ENCODE peak calls at places on chromosome 9, in six cellular contexts. One of them, this sample, is unnamed. For H3K36me3, the result is how much of the 10 kb centered on the place peaks cover.

GRCh38 chr9:130195638-130196037 is 23.4 kb downstream of the NCS1 start:
- DNase-seq in neuronal stem cell: no peak
- DNase-seq in CD4-positive, alpha-beta memory T cell: no peak
- DNase-seq in breast epithelium: no peak
- DNase-seq in CD4-positive, CD25-positive, alpha-beta regulatory T cell: no peak
- DNase-seq in lower lobe of right lung: no peak
- DNase-seq in this sample: no peak

GRCh38 chr9:8431505-8431904 is 631.9 kb upstream of the DMAC1 start:
- DNase-seq in breast epithelium: no peak
- DNase-seq in CD4-positive, CD25-positive, alpha-beta regulatory T cell: no peak
- DNase-seq in CD4-positive, alpha-beta memory T cell: no peak
- DNase-seq in neuronal stem cell: no peak
- DNase-seq in lower lobe of right lung: no peak
- DNase-seq in this sample: no peak

GRCh38 chr9:136170291-136170901 is 34.5 kb downstream of the LHX3 start:
- DNase-seq in lower lobe of right lung: no peak
- DNase-seq in CD4-positive, alpha-beta memory T cell: peak
- DNase-seq in CD4-positive, CD25-positive, alpha-beta regulatory T cell: peak
- DNase-seq in neuronal stem cell: no peak
- DNase-seq in breast epithelium: no peak
- DNase-seq in this sample: peak

GRCh38 chr9:1050125-1050895 is at the start of gene DMRT2:
- DNase-seq in CD4-positive, CD25-positive, alpha-beta regulatory T cell: no peak
- DNase-seq in neuronal stem cell: peak
- DNase-seq in breast epithelium: peak
- DNase-seq in CD4-positive, alpha-beta memory T cell: no peak
- DNase-seq in lower lobe of right lung: peak
- DNase-seq in this sample: peak

GRCh38 chr9:100473271-100474081 is 527 bp downstream of the TMEFF1 start:
- DNase-seq in lower lobe of right lung: no peak
- DNase-seq in neuronal stem cell: peak
- DNase-seq in breast epithelium: no peak
- DNase-seq in CD4-positive, alpha-beta memory T cell: peak
- DNase-seq in CD4-positive, CD25-positive, alpha-beta regulatory T cell: no peak
- DNase-seq in this sample: peak

GRCh38 chr9:4197548-4197947 is 102.3 kb downstream of the GLIS3 start:
- DNase-seq in breast epithelium: no peak
- DNase-seq in lower lobe of right lung: no peak
- DNase-seq in neuronal stem cell: no peak
- DNase-seq in CD4-positive, alpha-beta memory T cell: no peak
- DNase-seq in CD4-positive, CD25-positive, alpha-beta regulatory T cell: no peak
- DNase-seq in this sample: no peak

GRCh38 chr9:107491081-107492053 is 1.8 kb upstream of the KLF4 start:
- DNase-seq in CD4-positive, alpha-beta memory T cell: no peak
- DNase-seq in breast epithelium: no peak
- DNase-seq in CD4-positive, CD25-positive, alpha-beta regulatory T cell: no peak
- DNase-seq in lower lobe of right lung: peak
- DNase-seq in neuronal stem cell: no peak
- DNase-seq in this sample: peak

GRCh38 chr9:79572891-79573696 is 1.3 kb downstream of the TLE4 start:
- DNase-seq in breast epithelium: peak
- DNase-seq in lower lobe of right lung: peak
- DNase-seq in CD4-positive, CD25-positive, alpha-beta regulatory T cell: peak
- DNase-seq in neuronal stem cell: no peak
- DNase-seq in CD4-positive, alpha-beta memory T cell: peak
- DNase-seq in this sample: peak

GRCh38 chr9:36892279-36892678 is 141.8 kb downstream of the PAX5 start:
- DNase-seq in breast epithelium: no peak
- DNase-seq in lower lobe of right lung: no peak
- DNase-seq in CD4-positive, CD25-positive, alpha-beta regulatory T cell: no peak
- DNase-seq in CD4-positive, alpha-beta memory T cell: no peak
- DNase-seq in neuronal stem cell: no peak
- DNase-seq in this sample: no peak

GRCh38 chr9:130974697-130975096 is 34.3 kb upstream of the LAMC3 start:
- DNase-seq in CD4-positive, CD25-positive, alpha-beta regulatory T cell: no peak
- DNase-seq in neuronal stem cell: no peak
- DNase-seq in lower lobe of right lung: no peak
- DNase-seq in CD4-positive, alpha-beta memory T cell: no peak
- DNase-seq in breast epithelium: no peak
- DNase-seq in this sample: no peak

GRCh38 chr9:93033541-93033940 is 25.0 kb upstream of the SUSD3 start:
- DNase-seq in CD4-positive, alpha-beta memory T cell: no peak
- DNase-seq in breast epithelium: no peak
- DNase-seq in neuronal stem cell: no peak
- DNase-seq in lower lobe of right lung: no peak
- DNase-seq in CD4-positive, CD25-positive, alpha-beta regulatory T cell: no peak
- DNase-seq in this sample: peak

GRCh38 chr9:127919253-127919815 is 2.5 kb upstream of the ST6GALNAC4 start:
- DNase-seq in CD4-positive, alpha-beta memory T cell: no peak
- DNase-seq in breast epithelium: peak
- DNase-seq in lower lobe of right lung: peak
- DNase-seq in neuronal stem cell: no peak
- DNase-seq in CD4-positive, CD25-positive, alpha-beta regulatory T cell: no peak
- DNase-seq in this sample: peak

GRCh38 chr9:95510610-95511231 is 6.0 kb downstream of the PTCH1 start:
- DNase-seq in CD4-positive, CD25-positive, alpha-beta regulatory T cell: peak
- DNase-seq in CD4-positive, alpha-beta memory T cell: peak
- DNase-seq in breast epithelium: peak
- DNase-seq in lower lobe of right lung: peak
- DNase-seq in neuronal stem cell: peak
- DNase-seq in this sample: peak

GRCh38 chr9:137786511-137786920 is 91.1 kb upstream of the CACNA1B start:
- DNase-seq in lower lobe of right lung: no peak
- DNase-seq in neuronal stem cell: no peak
- DNase-seq in CD4-positive, CD25-positive, alpha-beta regulatory T cell: no peak
- DNase-seq in breast epithelium: no peak
- DNase-seq in CD4-positive, alpha-beta memory T cell: no peak
- DNase-seq in this sample: no peak

GRCh38 chr9:134176599-134176968 is 12.2 kb upstream of the RNU6ATAC start:
- DNase-seq in breast epithelium: no peak
- DNase-seq in neuronal stem cell: no peak
- DNase-seq in CD4-positive, CD25-positive, alpha-beta regulatory T cell: no peak
- DNase-seq in lower lobe of right lung: no peak
- DNase-seq in CD4-positive, alpha-beta memory T cell: no peak
- DNase-seq in this sample: no peak

GRCh38 chr9:133233681-133234432 is 24.8 kb upstream of the OBP2B start:
- DNase-seq in breast epithelium: no peak
- DNase-seq in neuronal stem cell: no peak
- DNase-seq in CD4-positive, alpha-beta memory T cell: no peak
- DNase-seq in CD4-positive, CD25-positive, alpha-beta regulatory T cell: no peak
- DNase-seq in lower lobe of right lung: no peak
- DNase-seq in this sample: no peak

GRCh38 chr9:108671156-108671555 is 184.6 kb downstream of the ACTL7B start:
- DNase-seq in breast epithelium: no peak
- DNase-seq in neuronal stem cell: peak
- DNase-seq in CD4-positive, alpha-beta memory T cell: no peak
- DNase-seq in CD4-positive, CD25-positive, alpha-beta regulatory T cell: no peak
- DNase-seq in lower lobe of right lung: no peak
- DNase-seq in this sample: no peak

GRCh38 chr9:126119731-126120130 is 206.9 kb upstream of the MVB12B start:
- DNase-seq in breast epithelium: no peak
- DNase-seq in lower lobe of right lung: no peak
- DNase-seq in CD4-positive, alpha-beta memory T cell: no peak
- DNase-seq in CD4-positive, CD25-positive, alpha-beta regulatory T cell: no peak
- DNase-seq in neuronal stem cell: no peak
- DNase-seq in this sample: no peak

GRCh38 chr9:119968837-119969707 is 599.8 kb upstream of the BRINP1 start:
- DNase-seq in neuronal stem cell: peak
- DNase-seq in lower lobe of right lung: peak
- DNase-seq in CD4-positive, alpha-beta memory T cell: peak
- DNase-seq in CD4-positive, CD25-positive, alpha-beta regulatory T cell: no peak
- DNase-seq in breast epithelium: peak
- DNase-seq in this sample: peak

GRCh38 chr9:99823392-99824377 is 2.0 kb downstream of the NR4A3 start:
- DNase-seq in CD4-positive, alpha-beta memory T cell: peak
- DNase-seq in breast epithelium: no peak
- DNase-seq in neuronal stem cell: peak
- DNase-seq in lower lobe of right lung: peak
- DNase-seq in CD4-positive, CD25-positive, alpha-beta regulatory T cell: peak
- DNase-seq in this sample: peak

GRCh38 chr9:18705763-18706372 is 231.9 kb downstream of the ADAMTSL1 start:
- DNase-seq in CD4-positive, CD25-positive, alpha-beta regulatory T cell: no peak
- DNase-seq in CD4-positive, alpha-beta memory T cell: no peak
- DNase-seq in breast epithelium: no peak
- DNase-seq in lower lobe of right lung: no peak
- DNase-seq in neuronal stem cell: no peak
- DNase-seq in this sample: no peak

GRCh38 chr9:128372784-128373183 is 1.6 kb downstream of the URM1 start:
- DNase-seq in breast epithelium: no peak
- DNase-seq in lower lobe of right lung: no peak
- DNase-seq in CD4-positive, CD25-positive, alpha-beta regulatory T cell: no peak
- DNase-seq in CD4-positive, alpha-beta memory T cell: no peak
- DNase-seq in neuronal stem cell: no peak
- DNase-seq in this sample: no peak

GRCh38 chr9:14710804-14711203 is 11.7 kb downstream of the CER1 start:
- DNase-seq in breast epithelium: no peak
- DNase-seq in CD4-positive, CD25-positive, alpha-beta regulatory T cell: no peak
- DNase-seq in lower lobe of right lung: no peak
- DNase-seq in neuronal stem cell: no peak
- DNase-seq in CD4-positive, alpha-beta memory T cell: no peak
- DNase-seq in this sample: no peak

GRCh38 chr9:105205787-105206511 is 38.5 kb upstream of the SLC44A1 start:
- DNase-seq in breast epithelium: no peak
- DNase-seq in CD4-positive, alpha-beta memory T cell: no peak
- DNase-seq in neuronal stem cell: no peak
- DNase-seq in CD4-positive, CD25-positive, alpha-beta regulatory T cell: no peak
- DNase-seq in lower lobe of right lung: no peak
- DNase-seq in this sample: peak

GRCh38 chr9:15121591-15121990 is 185.4 kb downstream of the TTC39B start:
- DNase-seq in CD4-positive, alpha-beta memory T cell: peak
- DNase-seq in CD4-positive, CD25-positive, alpha-beta regulatory T cell: no peak
- DNase-seq in breast epithelium: no peak
- DNase-seq in lower lobe of right lung: no peak
- DNase-seq in neuronal stem cell: no peak
- DNase-seq in this sample: no peak

GRCh38 chr9:114655689-114656088 is 1.9 kb downstream of the TEX53 start:
- DNase-seq in neuronal stem cell: no peak
- DNase-seq in CD4-positive, alpha-beta memory T cell: no peak
- DNase-seq in CD4-positive, CD25-positive, alpha-beta regulatory T cell: no peak
- DNase-seq in lower lobe of right lung: no peak
- DNase-seq in breast epithelium: no peak
- DNase-seq in this sample: no peak

GRCh38 chr9:107020040-107020530 is 157.1 kb downstream of the ZNF462 start:
- DNase-seq in lower lobe of right lung: no peak
- DNase-seq in neuronal stem cell: peak
- DNase-seq in breast epithelium: no peak
- DNase-seq in CD4-positive, alpha-beta memory T cell: no peak
- DNase-seq in CD4-positive, CD25-positive, alpha-beta regulatory T cell: no peak
- DNase-seq in this sample: peak

GRCh38 chr9:34256104-34256503 is 73.0 kb downstream of the KIF24 start:
- DNase-seq in CD4-positive, alpha-beta memory T cell: no peak
- DNase-seq in neuronal stem cell: no peak
- DNase-seq in CD4-positive, CD25-positive, alpha-beta regulatory T cell: no peak
- DNase-seq in lower lobe of right lung: no peak
- DNase-seq in breast epithelium: no peak
- DNase-seq in this sample: no peak

GRCh38 chr9:16207161-16207560 is 654.3 kb downstream of the CCDC171 start:
- DNase-seq in lower lobe of right lung: no peak
- DNase-seq in CD4-positive, CD25-positive, alpha-beta regulatory T cell: no peak
- DNase-seq in neuronal stem cell: no peak
- DNase-seq in breast epithelium: no peak
- DNase-seq in CD4-positive, alpha-beta memory T cell: no peak
- DNase-seq in this sample: no peak

GRCh38 chr9:38026840-38027527 is 42.0 kb downstream of the SHB start:
- DNase-seq in breast epithelium: no peak
- DNase-seq in neuronal stem cell: no peak
- DNase-seq in CD4-positive, alpha-beta memory T cell: no peak
- DNase-seq in CD4-positive, CD25-positive, alpha-beta regulatory T cell: no peak
- DNase-seq in lower lobe of right lung: no peak
- DNase-seq in this sample: no peak

DNA sequence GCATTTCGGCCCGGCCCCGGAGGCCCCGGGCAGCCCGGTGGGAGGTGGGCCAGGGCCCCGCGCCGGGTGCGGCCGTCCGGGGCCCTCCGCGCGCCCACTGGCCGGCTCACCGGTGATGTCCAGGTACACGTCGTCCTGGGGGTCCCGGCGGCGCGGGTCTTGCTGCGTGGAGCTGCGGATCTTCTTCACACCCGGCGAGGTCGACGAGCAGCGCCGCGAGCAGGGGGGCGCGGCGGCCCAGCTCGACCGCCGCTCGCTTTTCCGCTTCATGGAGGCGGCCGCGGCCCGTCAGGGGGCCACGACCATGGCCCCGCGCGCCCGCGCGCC is 571 bp downstream of the CDC14B start:
- DNase-seq in CD4-positive, alpha-beta memory T cell: no peak
- DNase-seq in breast epithelium: no peak
- DNase-seq in neuronal stem cell: no peak
- DNase-seq in lower lobe of right lung: no peak
- DNase-seq in CD4-positive, CD25-positive, alpha-beta regulatory T cell: no peak
- DNase-seq in this sample: no peak
- H3K27ac ChIP-seq in CD4-positive, alpha-beta memory T cell: no peak
- H3K27ac ChIP-seq in breast epithelium: peak
- H3K27ac ChIP-seq in neuronal stem cell: no peak
- H3K27ac ChIP-seq in lower lobe of right lung: peak
- H3K27ac ChIP-seq in CD4-positive, CD25-positive, alpha-beta regulatory T cell: no peak
- H3K27ac ChIP-seq in this sample: no peak

GRCh38 chr9:35510745-35511428 is 21.0 kb downstream of the RUSC2 start:
- DNase-seq in breast epithelium: peak
- DNase-seq in CD4-positive, alpha-beta memory T cell: no peak
- DNase-seq in lower lobe of right lung: no peak
- DNase-seq in neuronal stem cell: no peak
- DNase-seq in CD4-positive, CD25-positive, alpha-beta regulatory T cell: no peak
- DNase-seq in this sample: no peak

GRCh38 chr9:35506359-35506758 is 16.4 kb downstream of the RUSC2 start:
- DNase-seq in CD4-positive, alpha-beta memory T cell: no peak
- DNase-seq in CD4-positive, CD25-positive, alpha-beta regulatory T cell: no peak
- DNase-seq in breast epithelium: no peak
- DNase-seq in neuronal stem cell: no peak
- DNase-seq in lower lobe of right lung: no peak
- DNase-seq in this sample: no peak

GRCh38 chr9:35508069-35508468 is 18.2 kb downstream of the RUSC2 start:
- DNase-seq in CD4-positive, CD25-positive, alpha-beta regulatory T cell: no peak
- DNase-seq in neuronal stem cell: no peak
- DNase-seq in CD4-positive, alpha-beta memory T cell: no peak
- DNase-seq in breast epithelium: no peak
- DNase-seq in lower lobe of right lung: no peak
- DNase-seq in this sample: no peak

GRCh38 chr9:35511453-35511852 is 21.5 kb downstream of the RUSC2 start:
- DNase-seq in lower lobe of right lung: no peak
- DNase-seq in breast epithelium: no peak
- DNase-seq in neuronal stem cell: no peak
- DNase-seq in CD4-positive, CD25-positive, alpha-beta regulatory T cell: no peak
- DNase-seq in CD4-positive, alpha-beta memory T cell: no peak
- DNase-seq in this sample: no peak

GRCh38 chr9:35510366-35510744 is 20.4 kb downstream of the RUSC2 start:
- DNase-seq in lower lobe of right lung: no peak
- DNase-seq in CD4-positive, CD25-positive, alpha-beta regulatory T cell: no peak
- DNase-seq in CD4-positive, alpha-beta memory T cell: no peak
- DNase-seq in breast epithelium: no peak
- DNase-seq in neuronal stem cell: no peak
- DNase-seq in this sample: no peak
- H3K4me3 ChIP-seq in lower lobe of right lung: no peak
- H3K4me3 ChIP-seq in CD4-positive, CD25-positive, alpha-beta regulatory T cell: no peak
- H3K4me3 ChIP-seq in CD4-positive, alpha-beta memory T cell: no peak
- H3K4me3 ChIP-seq in breast epithelium: no peak
- H3K4me3 ChIP-seq in neuronal stem cell: no peak
- H3K4me3 ChIP-seq in this sample: no peak

GRCh38 chr9:5778799-5779198 is 54.1 kb downstream of the ERMP1 start:
- DNase-seq in neuronal stem cell: no peak
- DNase-seq in CD4-positive, CD25-positive, alpha-beta regulatory T cell: no peak
- DNase-seq in lower lobe of right lung: no peak
- DNase-seq in CD4-positive, alpha-beta memory T cell: no peak
- DNase-seq in breast epithelium: no peak
- DNase-seq in this sample: no peak
- H3K36me3 ChIP-seq in neuronal stem cell: under half
- H3K36me3 ChIP-seq in CD4-positive, CD25-positive, alpha-beta regulatory T cell: under half
- H3K36me3 ChIP-seq in lower lobe of right lung: half or more
- H3K36me3 ChIP-seq in CD4-positive, alpha-beta memory T cell: under half
- H3K36me3 ChIP-seq in breast epithelium: under half
- H3K36me3 ChIP-seq in this sample: under half

GRCh38 chr9:121926417-121926816 is 166.7 kb downstream of the TTLL11 start:
- DNase-seq in CD4-positive, alpha-beta memory T cell: no peak
- DNase-seq in CD4-positive, CD25-positive, alpha-beta regulatory T cell: no peak
- DNase-seq in breast epithelium: no peak
- DNase-seq in neuronal stem cell: no peak
- DNase-seq in lower lobe of right lung: no peak
- DNase-seq in this sample: no peak
- H3K27ac ChIP-seq in CD4-positive, alpha-beta memory T cell: no peak
- H3K27ac ChIP-seq in CD4-positive, CD25-positive, alpha-beta regulatory T cell: no peak
- H3K27ac ChIP-seq in breast epithelium: peak
- H3K27ac ChIP-seq in neuronal stem cell: no peak
- H3K27ac ChIP-seq in lower lobe of right lung: no peak
- H3K27ac ChIP-seq in this sample: no peak